ENCODE peak calls at places on chromosomes 16 and 17, in seven cellular contexts. One of them, this sample, is unnamed.

GRCh38 chr17:17386143-17386800 is 83.1 kb downstream of the NT5M start:
- DNase-seq in activated T-helper 1 cell treated with anti-CD3 and anti-CD28 coated beads, Interleukin-2, amount 50 U/mL, for 16 hours: no peak
- DNase-seq in lung: no peak
- DNase-seq in T-helper 1 cell: no peak
- DNase-seq in globus pallidus: no peak
- DNase-seq in BE2C: no peak
- DNase-seq in right lobe of liver: no peak
- DNase-seq in this sample: peak

GRCh38 chr16:84606081-84606875 is 11.6 kb downstream of the COTL1 start:
- DNase-seq in activated T-helper 1 cell treated with anti-CD3 and anti-CD28 coated beads, Interleukin-2, amount 50 U/mL, for 16 hours: no peak
- DNase-seq in lung: no peak
- DNase-seq in T-helper 1 cell: peak
- DNase-seq in globus pallidus: no peak
- DNase-seq in BE2C: no peak
- DNase-seq in right lobe of liver: no peak
- DNase-seq in this sample: no peak

GRCh38 chr17:17119533-17119932 is 77.3 kb downstream of the MPRIP start:
- DNase-seq in activated T-helper 1 cell treated with anti-CD3 and anti-CD28 coated beads, Interleukin-2, amount 50 U/mL, for 16 hours: peak
- DNase-seq in lung: no peak
- DNase-seq in T-helper 1 cell: peak
- DNase-seq in globus pallidus: no peak
- DNase-seq in BE2C: no peak
- DNase-seq in right lobe of liver: no peak
- DNase-seq in this sample: no peak

GRCh38 chr17:55005520-55005919 is 37.0 kb downstream of the STXBP4 start:
- DNase-seq in activated T-helper 1 cell treated with anti-CD3 and anti-CD28 coated beads, Interleukin-2, amount 50 U/mL, for 16 hours: no peak
- DNase-seq in lung: no peak
- DNase-seq in T-helper 1 cell: peak
- DNase-seq in globus pallidus: no peak
- DNase-seq in BE2C: peak
- DNase-seq in right lobe of liver: no peak
- DNase-seq in this sample: no peak

GRCh38 chr17:60989439-60989838 is 311.8 kb downstream of the BCAS3 start:
- DNase-seq in activated T-helper 1 cell treated with anti-CD3 and anti-CD28 coated beads, Interleukin-2, amount 50 U/mL, for 16 hours: no peak
- DNase-seq in lung: no peak
- DNase-seq in T-helper 1 cell: no peak
- DNase-seq in globus pallidus: no peak
- DNase-seq in BE2C: no peak
- DNase-seq in right lobe of liver: no peak
- DNase-seq in this sample: no peak

GRCh38 chr17:12549499-12549901 is 116.2 kb upstream of the MYOCD start:
- DNase-seq in activated T-helper 1 cell treated with anti-CD3 and anti-CD28 coated beads, Interleukin-2, amount 50 U/mL, for 16 hours: no peak
- DNase-seq in lung: no peak
- DNase-seq in T-helper 1 cell: no peak
- DNase-seq in globus pallidus: no peak
- DNase-seq in BE2C: no peak
- DNase-seq in right lobe of liver: no peak
- DNase-seq in this sample: no peak

GRCh38 chr16:54342966-54343365 is 56.4 kb upstream of the IRX3 start:
- DNase-seq in activated T-helper 1 cell treated with anti-CD3 and anti-CD28 coated beads, Interleukin-2, amount 50 U/mL, for 16 hours: no peak
- DNase-seq in lung: no peak
- DNase-seq in T-helper 1 cell: no peak
- DNase-seq in globus pallidus: no peak
- DNase-seq in BE2C: no peak
- DNase-seq in right lobe of liver: no peak
- DNase-seq in this sample: no peak

GRCh38 chr16:73000020-73000906 is 47.7 kb downstream of the ZFHX3 start:
- DNase-seq in activated T-helper 1 cell treated with anti-CD3 and anti-CD28 coated beads, Interleukin-2, amount 50 U/mL, for 16 hours: no peak
- DNase-seq in lung: peak
- DNase-seq in T-helper 1 cell: no peak
- DNase-seq in globus pallidus: peak
- DNase-seq in BE2C: no peak
- DNase-seq in right lobe of liver: no peak
- DNase-seq in this sample: no peak

GRCh38 chr16:53372942-53373871 is 61.1 kb upstream of the RBL2 start:
- DNase-seq in activated T-helper 1 cell treated with anti-CD3 and anti-CD28 coated beads, Interleukin-2, amount 50 U/mL, for 16 hours: peak
- DNase-seq in lung: peak
- DNase-seq in T-helper 1 cell: peak
- DNase-seq in globus pallidus: no peak
- DNase-seq in BE2C: no peak
- DNase-seq in right lobe of liver: peak
- DNase-seq in this sample: peak

GRCh38 chr17:9817086-9817485 is 4.8 kb downstream of the GSG1L2 start:
- DNase-seq in activated T-helper 1 cell treated with anti-CD3 and anti-CD28 coated beads, Interleukin-2, amount 50 U/mL, for 16 hours: no peak
- DNase-seq in lung: peak
- DNase-seq in T-helper 1 cell: no peak
- DNase-seq in globus pallidus: no peak
- DNase-seq in BE2C: no peak
- DNase-seq in right lobe of liver: no peak
- DNase-seq in this sample: peak

GRCh38 chr17:43817826-43818225 is 15.1 kb downstream of the MPP3 start:
- DNase-seq in activated T-helper 1 cell treated with anti-CD3 and anti-CD28 coated beads, Interleukin-2, amount 50 U/mL, for 16 hours: no peak
- DNase-seq in lung: no peak
- DNase-seq in T-helper 1 cell: no peak
- DNase-seq in globus pallidus: no peak
- DNase-seq in BE2C: no peak
- DNase-seq in right lobe of liver: no peak
- DNase-seq in this sample: no peak

GRCh38 chr17:77640916-77641605 is 317.4 kb upstream of the TNRC6C start:
- DNase-seq in activated T-helper 1 cell treated with anti-CD3 and anti-CD28 coated beads, Interleukin-2, amount 50 U/mL, for 16 hours: no peak
- DNase-seq in lung: no peak
- DNase-seq in T-helper 1 cell: no peak
- DNase-seq in globus pallidus: no peak
- DNase-seq in BE2C: no peak
- DNase-seq in right lobe of liver: no peak
- DNase-seq in this sample: no peak

GRCh38 chr17:65482201-65482600 is 79.2 kb downstream of the AXIN2 start:
- DNase-seq in activated T-helper 1 cell treated with anti-CD3 and anti-CD28 coated beads, Interleukin-2, amount 50 U/mL, for 16 hours: no peak
- DNase-seq in lung: no peak
- DNase-seq in T-helper 1 cell: no peak
- DNase-seq in globus pallidus: no peak
- DNase-seq in BE2C: no peak
- DNase-seq in right lobe of liver: no peak
- DNase-seq in this sample: no peak

GRCh38 chr16:27723711-27724490 is 174.0 kb downstream of the KATNIP start:
- DNase-seq in activated T-helper 1 cell treated with anti-CD3 and anti-CD28 coated beads, Interleukin-2, amount 50 U/mL, for 16 hours: no peak
- DNase-seq in lung: no peak
- DNase-seq in T-helper 1 cell: no peak
- DNase-seq in globus pallidus: no peak
- DNase-seq in BE2C: no peak
- DNase-seq in right lobe of liver: no peak
- DNase-seq in this sample: no peak

GRCh38 chr17:75361996-75362395 is 43.5 kb downstream of the GRB2 start:
- DNase-seq in activated T-helper 1 cell treated with anti-CD3 and anti-CD28 coated beads, Interleukin-2, amount 50 U/mL, for 16 hours: no peak
- DNase-seq in lung: no peak
- DNase-seq in T-helper 1 cell: no peak
- DNase-seq in globus pallidus: no peak
- DNase-seq in BE2C: no peak
- DNase-seq in right lobe of liver: no peak
- DNase-seq in this sample: no peak

GRCh38 chr17:72614871-72615626 is 477.4 kb downstream of the SLC39A11 start:
- DNase-seq in activated T-helper 1 cell treated with anti-CD3 and anti-CD28 coated beads, Interleukin-2, amount 50 U/mL, for 16 hours: no peak
- DNase-seq in lung: no peak
- DNase-seq in T-helper 1 cell: no peak
- DNase-seq in globus pallidus: peak
- DNase-seq in BE2C: no peak
- DNase-seq in right lobe of liver: no peak
- DNase-seq in this sample: no peak

This sample was measured in breast epithelium.